ENCODE peak calls at places on chromosomes 3 and 15, in four cellular contexts. Z is CD8-positive, alpha-beta T cell; P is HFF-Myc; M is GM10248. U is an unnamed sample.

GRCh38 chr15:53843166-53843565 is 83.7 kb upstream of the WDR72 start:
- DNase-seq in Z (no peak), P (no peak), M (no peak), U (no peak)

GRCh38 chr3:178950676-178951075 is 120.9 kb downstream of the ZMAT3 start:
- DNase-seq in Z (no peak), P (no peak), M (no peak), U (peak; percentile 7)

GRCh38 chr3:28850186-28850585 is 430.7 kb upstream of the RBMS3 start:
- DNase-seq in Z (no peak), P (no peak), M (no peak), U (no peak)

GRCh38 chr3:33826688-33827087 is 28.3 kb downstream of the PDCD6IP start:
- DNase-seq in Z (no peak), P (peak; percentile 16), M (no peak), U (peak; percentile 44)

GRCh38 chr15:84702961-84703482 is 12.9 kb downstream of the SEC11A start:
- DNase-seq in Z (no peak), P (no peak), M (no peak), U (peak; percentile 13)

GRCh38 chr3:71266875-71267274 is 316.7 kb downstream of the FOXP1 start:
- DNase-seq in Z (no peak), P (no peak), M (no peak), U (no peak)

GRCh38 chr3:14549256-14549931 is 9.3 kb upstream of the GRIP2 start:
- DNase-seq in Z (no peak), P (no peak), M (no peak), U (no peak)

GRCh38 chr3:127019449-127019848 is 36.5 kb downstream of the PLXNA1 start:
- DNase-seq in Z (no peak), P (no peak), M (no peak), U (peak; percentile 35)

GRCh38 chr3:62718515-62719320 is 156.5 kb downstream of the CADPS start:
- DNase-seq in Z (no peak), P (no peak), M (no peak), U (peak; percentile 20)

DNA sequence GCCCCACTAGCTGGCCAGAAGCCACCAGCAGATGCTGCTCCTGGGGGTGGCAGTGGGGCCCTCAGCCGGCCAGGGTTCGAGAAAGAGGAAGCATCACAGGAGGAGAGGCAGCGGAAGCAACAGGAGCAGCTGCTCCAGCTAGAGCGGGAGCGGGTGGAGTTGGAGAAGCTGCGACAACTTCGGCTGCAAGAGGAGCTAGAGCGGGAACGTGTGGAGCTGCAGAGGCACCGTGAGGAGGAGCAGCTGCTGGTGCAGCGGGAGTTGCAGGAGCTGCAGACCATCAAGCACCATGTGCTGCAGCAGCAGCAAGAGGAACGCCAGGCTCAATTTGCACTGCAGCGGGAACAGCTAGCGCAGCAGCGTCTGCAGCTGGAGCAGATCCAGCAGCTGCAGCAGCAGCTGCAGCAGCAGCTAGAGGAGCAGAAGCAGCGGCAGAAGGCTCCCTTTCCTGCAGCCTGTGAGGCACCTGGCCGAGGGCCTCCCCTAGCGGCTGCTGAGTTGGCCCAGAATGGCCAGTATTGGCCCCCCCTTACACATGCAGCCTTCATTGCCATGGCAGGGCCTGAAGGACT is 17.5 kb upstream of the APEH start:
- DNase-seq in Z (no peak), P (no peak), M (no peak), U (no peak)
- TF ChIP-seq CTCF in Z (no peak), P (no peak), M (peak; percentile 8), U (peak; percentile 39)

GRCh38 chr3:113531826-113532697 is at the start of gene SIDT1:
- DNase-seq in Z (peak; percentile 59), P (no peak), M (peak; percentile 78), U (peak; percentile 13)
- TF ChIP-seq CTCF in Z (no peak), P (no peak), M (peak; percentile 26), U (peak; percentile 13)

GRCh38 chr3:46496745-46497555 is 826 bp upstream of the RTP3 start:
- DNase-seq in Z (peak; percentile 34), P (no peak), M (peak; percentile 46), U (no peak)
- TF ChIP-seq CTCF in Z (peak; percentile 50), P (peak; percentile 44), M (peak; percentile 44), U (peak; percentile 51)

GRCh38 chr15:88805031-88805780 is 2.0 kb downstream of the ACAN start:
- DNase-seq in Z (no peak), P (no peak), M (no peak), U (no peak)
- TF ChIP-seq CTCF in Z (no peak), P (no peak), M (no peak), U (no peak)

DNA sequence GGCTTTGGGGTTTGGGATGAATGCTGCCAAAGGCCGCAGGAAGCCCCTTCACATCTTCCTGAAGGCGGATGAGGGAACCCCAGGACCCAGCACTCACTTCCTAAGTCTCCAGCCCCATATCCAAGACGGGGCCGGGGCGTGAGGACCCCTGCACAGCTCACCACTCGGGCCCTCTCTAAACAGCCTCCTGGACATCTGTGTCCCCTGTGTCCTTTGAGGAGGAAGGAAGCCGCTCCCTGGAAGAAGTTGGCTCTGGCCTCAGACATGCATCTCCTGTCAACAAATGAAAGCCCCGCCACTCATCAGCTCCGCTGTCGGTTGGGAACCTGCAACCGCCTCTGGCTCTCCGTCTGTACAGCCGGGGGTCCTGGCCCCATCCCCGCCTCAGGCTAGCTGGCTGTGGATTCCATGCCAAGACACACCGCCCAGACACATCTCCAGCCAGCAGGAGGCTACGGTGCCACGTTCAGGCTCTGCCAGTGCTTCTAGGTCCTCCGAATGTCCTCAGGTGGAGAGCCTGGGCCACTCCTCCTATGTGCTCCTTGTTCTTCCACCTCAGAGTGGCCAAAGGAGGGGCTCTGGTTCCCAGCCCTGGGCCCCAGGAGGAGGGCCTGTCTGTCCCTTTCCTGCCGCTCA is 140.0 kb upstream of the MEF2A start:
- DNase-seq in Z (no peak), P (no peak), M (no peak), U (no peak)
- TF ChIP-seq CTCF in Z (no peak), P (no peak), M (no peak), U (no peak)

U was measured in astrocyte of the spinal cord.